ENCODE peak calls at places on chromosome 14, in four cellular contexts. One of them, this sample, is unnamed. For H3K4me1, the result is how much of the 10 kb centered on the place peaks cover.

GRCh38 chr14:21048638-21049037 is 6.5 kb downstream of the RNASE7 start:
- DNase-seq in neural progenitor cell: no peak
- DNase-seq in A549: no peak
- DNase-seq in fibroblast of lung: peak
- DNase-seq in this sample: no peak

GRCh38 chr14:67410313-67410712 is 1.7 kb downstream of the PLEK2 start:
- DNase-seq in neural progenitor cell: no peak
- DNase-seq in A549: no peak
- DNase-seq in fibroblast of lung: no peak
- DNase-seq in this sample: no peak

GRCh38 chr14:52551696-52552062 is 626 bp downstream of the TXNDC16 start:
- DNase-seq in neural progenitor cell: peak
- DNase-seq in A549: no peak
- DNase-seq in fibroblast of lung: peak
- DNase-seq in this sample: no peak

GRCh38 chr14:31465113-31465512 is 7.8 kb upstream of the DTD2 start:
- DNase-seq in neural progenitor cell: no peak
- DNase-seq in A549: no peak
- DNase-seq in fibroblast of lung: peak
- DNase-seq in this sample: no peak

GRCh38 chr14:58465425-58465824 is 37.9 kb downstream of the KIAA0586 start:
- DNase-seq in neural progenitor cell: no peak
- DNase-seq in A549: peak
- DNase-seq in fibroblast of lung: peak
- DNase-seq in this sample: no peak

GRCh38 chr14:95294834-95295599 is 24.7 kb downstream of the CLMN start:
- DNase-seq in neural progenitor cell: no peak
- DNase-seq in A549: no peak
- DNase-seq in fibroblast of lung: peak
- DNase-seq in this sample: no peak

GRCh38 chr14:103317251-103317650 is 16.8 kb upstream of the EIF5 start:
- DNase-seq in neural progenitor cell: no peak
- DNase-seq in A549: no peak
- DNase-seq in fibroblast of lung: no peak
- DNase-seq in this sample: no peak

GRCh38 chr14:23056257-23056955 is 914 bp downstream of the CDH24 start:
- DNase-seq in neural progenitor cell: peak
- DNase-seq in A549: peak
- DNase-seq in fibroblast of lung: peak
- DNase-seq in this sample: peak

GRCh38 chr14:104697317-104697703 is 7.9 kb downstream of the INF2 start:
- DNase-seq in neural progenitor cell: no peak
- DNase-seq in A549: no peak
- DNase-seq in fibroblast of lung: no peak
- DNase-seq in this sample: no peak

GRCh38 chr14:37034410-37035285 is 137.8 kb downstream of the SLC25A21 start:
- DNase-seq in neural progenitor cell: no peak
- DNase-seq in A549: no peak
- DNase-seq in fibroblast of lung: peak
- DNase-seq in this sample: no peak

GRCh38 chr14:104887623-104888488 is 22.8 kb downstream of the CEP170B start:
- DNase-seq in neural progenitor cell: no peak
- DNase-seq in A549: no peak
- DNase-seq in fibroblast of lung: no peak
- DNase-seq in this sample: no peak

GRCh38 chr14:77498120-77498979 is at the start of gene ISM2:
- DNase-seq in neural progenitor cell: peak
- DNase-seq in A549: peak
- DNase-seq in fibroblast of lung: peak
- DNase-seq in this sample: peak

GRCh38 chr14:69716483-69717187 is 50.3 kb upstream of the SRSF5 start:
- DNase-seq in neural progenitor cell: no peak
- DNase-seq in A549: no peak
- DNase-seq in fibroblast of lung: peak
- DNase-seq in this sample: no peak

GRCh38 chr14:90517431-90517841 is 120.6 kb downstream of the CALM1 start:
- DNase-seq in neural progenitor cell: peak
- DNase-seq in A549: no peak
- DNase-seq in fibroblast of lung: no peak
- DNase-seq in this sample: no peak

GRCh38 chr14:95354834-95355233 is 35.1 kb upstream of the CLMN start:
- DNase-seq in neural progenitor cell: no peak
- DNase-seq in A549: no peak
- DNase-seq in fibroblast of lung: no peak
- DNase-seq in this sample: no peak

GRCh38 chr14:72120315-72120714 is 188.1 kb downstream of the RGS6 start:
- DNase-seq in neural progenitor cell: no peak
- DNase-seq in A549: no peak
- DNase-seq in fibroblast of lung: no peak
- DNase-seq in this sample: no peak

GRCh38 chr14:80663541-80663940 is 278.0 kb downstream of the CEP128 start:
- DNase-seq in neural progenitor cell: no peak
- DNase-seq in A549: no peak
- DNase-seq in fibroblast of lung: no peak
- DNase-seq in this sample: no peak

GRCh38 chr14:26381405-26381804 is 216.4 kb downstream of the NOVA1 start:
- DNase-seq in neural progenitor cell: no peak
- DNase-seq in A549: no peak
- DNase-seq in fibroblast of lung: no peak
- DNase-seq in this sample: no peak

DNA sequence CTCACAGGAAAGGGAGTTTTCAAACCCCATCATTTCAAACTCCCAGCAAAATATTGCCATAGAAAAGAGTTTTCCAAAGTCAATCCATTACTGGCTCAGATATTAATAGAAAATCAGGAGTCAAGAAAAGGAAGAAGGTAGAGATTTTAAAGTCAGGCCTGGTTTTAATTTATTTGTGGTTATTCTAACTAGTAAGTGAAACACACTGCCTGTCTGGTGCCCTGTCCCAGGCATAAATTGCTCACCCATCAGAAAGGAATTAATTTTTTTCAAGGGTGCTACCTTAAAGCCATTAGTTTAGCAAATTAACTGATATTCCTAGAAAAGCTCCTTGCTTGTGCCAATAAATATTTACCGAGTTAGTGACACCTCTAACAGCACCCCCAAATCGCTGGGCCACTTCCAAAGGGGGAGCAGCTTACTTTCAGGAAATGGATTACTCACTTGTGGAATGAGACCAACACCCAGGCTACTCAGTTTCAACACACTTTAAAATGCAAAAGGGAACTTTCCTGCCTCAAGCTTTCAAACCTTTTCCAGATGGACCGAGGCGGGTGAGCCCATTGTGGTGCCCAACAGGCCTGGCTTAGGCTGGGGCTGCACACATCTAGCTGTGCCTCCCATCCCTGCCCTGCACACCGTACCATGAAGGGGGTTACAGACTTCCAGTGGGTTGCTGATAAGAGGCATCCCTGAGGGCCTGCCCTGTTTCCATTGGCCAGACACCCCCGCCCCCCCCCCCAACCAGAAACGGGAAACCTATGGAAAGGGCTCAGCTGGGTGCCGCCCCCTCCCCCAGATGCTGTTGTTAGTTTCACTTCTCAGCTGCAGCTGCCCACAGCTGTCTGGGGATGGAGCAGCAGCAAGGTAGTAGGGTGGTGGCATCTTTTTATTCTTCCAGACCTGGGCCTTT is 117.2 kb downstream of the SAMD4A start:
- DNase-seq in neural progenitor cell: peak
- DNase-seq in A549: no peak
- DNase-seq in fibroblast of lung: peak
- DNase-seq in this sample: peak
- H3K4me1 ChIP-seq in neural progenitor cell: under half
- H3K4me1 ChIP-seq in A549: under half
- H3K4me1 ChIP-seq in fibroblast of lung: under half
- H3K4me1 ChIP-seq in this sample: under half

GRCh38 chr14:55957950-55958349 is 160.3 kb upstream of the PELI2 start:
- DNase-seq in neural progenitor cell: peak
- DNase-seq in A549: no peak
- DNase-seq in fibroblast of lung: peak
- DNase-seq in this sample: peak
- H3K4me2 ChIP-seq in neural progenitor cell: peak
- H3K4me2 ChIP-seq in A549: no peak
- H3K4me2 ChIP-seq in fibroblast of lung: no peak
- H3K4me2 ChIP-seq in this sample: peak

DNA sequence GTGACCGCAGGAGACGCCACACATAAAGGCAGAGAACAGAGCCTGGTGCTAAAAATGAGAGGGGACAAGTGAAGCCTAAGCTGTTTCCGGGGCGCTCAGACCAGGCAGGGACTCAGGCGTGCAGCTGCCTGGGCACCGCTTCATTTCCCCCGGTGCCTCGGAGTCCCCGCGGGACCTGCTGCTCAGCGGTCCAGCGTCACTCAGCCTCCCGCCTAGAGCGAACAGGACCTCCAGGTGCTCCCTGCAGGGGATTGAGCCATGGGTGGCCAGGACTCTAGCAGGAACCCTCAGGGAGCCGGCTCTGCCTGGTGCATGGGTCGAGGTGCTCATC is 31.0 kb downstream of the CCDC85C start:
- DNase-seq in neural progenitor cell: no peak
- DNase-seq in A549: no peak
- DNase-seq in fibroblast of lung: no peak
- DNase-seq in this sample: no peak
- H3K4me1 ChIP-seq in neural progenitor cell: half or more
- H3K4me1 ChIP-seq in A549: half or more
- H3K4me1 ChIP-seq in fibroblast of lung: under half
- H3K4me1 ChIP-seq in this sample: half or more

DNA sequence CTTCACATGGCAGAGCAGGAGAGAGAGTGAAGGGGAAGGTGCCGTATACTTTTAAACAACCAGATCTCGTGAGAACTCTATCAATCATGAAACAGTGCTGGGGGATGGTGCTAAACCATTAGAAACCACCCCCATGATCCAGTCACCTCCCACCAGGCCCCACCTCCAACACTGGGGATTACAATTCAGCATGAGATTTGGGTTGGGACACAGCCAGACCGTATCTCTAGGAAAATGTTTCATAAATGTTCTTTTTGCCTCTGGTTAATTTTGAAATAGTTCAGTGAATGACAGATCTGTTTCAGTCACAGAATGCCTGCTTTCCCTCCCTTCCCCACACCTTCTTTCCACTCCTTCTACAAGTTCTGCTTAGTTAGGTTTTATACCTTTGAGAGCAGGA is 27.0 kb downstream of the PELI2 start:
- DNase-seq in neural progenitor cell: no peak
- DNase-seq in A549: no peak
- DNase-seq in fibroblast of lung: no peak
- DNase-seq in this sample: no peak
- H3K4me2 ChIP-seq in neural progenitor cell: no peak
- H3K4me2 ChIP-seq in A549: no peak
- H3K4me2 ChIP-seq in fibroblast of lung: no peak
- H3K4me2 ChIP-seq in this sample: peak

GRCh38 chr14:68548194-68549056 is 244.4 kb downstream of the ZFP36L1 start:
- DNase-seq in neural progenitor cell: peak
- DNase-seq in A549: peak
- DNase-seq in fibroblast of lung: peak
- DNase-seq in this sample: no peak

GRCh38 chr14:68549966-68550705 is 242.7 kb downstream of the ZFP36L1 start:
- DNase-seq in neural progenitor cell: no peak
- DNase-seq in A549: no peak
- DNase-seq in fibroblast of lung: no peak
- DNase-seq in this sample: peak

GRCh38 chr14:68549057-68549421 is 243.8 kb downstream of the ZFP36L1 start:
- DNase-seq in neural progenitor cell: no peak
- DNase-seq in A549: peak
- DNase-seq in fibroblast of lung: peak
- DNase-seq in this sample: peak

GRCh38 chr14:68546839-68547238 is 246.0 kb downstream of the ZFP36L1 start:
- DNase-seq in neural progenitor cell: no peak
- DNase-seq in A549: no peak
- DNase-seq in fibroblast of lung: peak
- DNase-seq in this sample: no peak

GRCh38 chr14:68547305-68548193 is 245.3 kb downstream of the ZFP36L1 start:
- DNase-seq in neural progenitor cell: no peak
- DNase-seq in A549: peak
- DNase-seq in fibroblast of lung: peak
- DNase-seq in this sample: peak
- H3K4me1 ChIP-seq in neural progenitor cell: under half
- H3K4me1 ChIP-seq in A549: half or more
- H3K4me1 ChIP-seq in fibroblast of lung: under half
- H3K4me1 ChIP-seq in this sample: under half

GRCh38 chr14:64722842-64723447 is 18.7 kb downstream of the PLEKHG3 start:
- DNase-seq in neural progenitor cell: no peak
- DNase-seq in A549: no peak
- DNase-seq in fibroblast of lung: no peak
- DNase-seq in this sample: no peak
- H3K4me2 ChIP-seq in neural progenitor cell: no peak
- H3K4me2 ChIP-seq in A549: no peak
- H3K4me2 ChIP-seq in fibroblast of lung: no peak
- H3K4me2 ChIP-seq in this sample: peak